ENCODE peak calls at places on chromosomes 12 and 14, in four cellular contexts. R, B, K and Y are unnamed samples.

GRCh38 chr12:64608901-64609542 is 1.3 kb upstream of the RASSF3 start:
- DNase-seq in B (no peak), R (peak), K (peak), Y (no peak)

GRCh38 chr14:49946320-49947141 is 53.6 kb downstream of the ARF6 start:
- DNase-seq in R (no peak), K (peak), B (no peak), Y (no peak)

GRCh38 chr14:66359500-66359899 is 126.7 kb upstream of the CCDC196 start:
- DNase-seq in K (no peak), R (no peak), B (no peak), Y (no peak)

GRCh38 chr14:30980980-30981379 is 44.5 kb upstream of the AP4S1 start:
- DNase-seq in B (no peak), K (no peak), R (no peak), Y (no peak)

GRCh38 chr12:6382371-6382770 is 1.6 kb upstream of the LTBR start:
- DNase-seq in R (no peak), K (no peak), B (no peak), Y (no peak)

GRCh38 chr12:10717410-10717809 is 5.7 kb downstream of the YBX3 start:
- DNase-seq in K (no peak), B (no peak), R (no peak), Y (no peak)

GRCh38 chr12:6206327-6206726 is 6.1 kb downstream of the CD9 start:
- DNase-seq in B (no peak), K (no peak), R (no peak), Y (no peak)

GRCh38 chr12:56766535-56766934 is 3.4 kb downstream of the HSD17B6 start:
- DNase-seq in K (no peak), R (no peak), B (no peak), Y (no peak)

GRCh38 chr14:100332797-100333196 is 9.7 kb downstream of the SLC25A47 start:
- DNase-seq in K (no peak), B (no peak), R (no peak), Y (no peak)

GRCh38 chr14:68627868-68628604 is 164.8 kb downstream of the ZFP36L1 start:
- DNase-seq in B (peak), R (no peak), K (no peak), Y (no peak)

GRCh38 chr14:81855007-81855406 is 321.4 kb upstream of the SEL1L start:
- DNase-seq in B (no peak), R (no peak), K (no peak), Y (no peak)

GRCh38 chr12:3641428-3641883 is 111.5 kb downstream of the CRACR2A start:
- DNase-seq in K (peak), B (no peak), R (no peak), Y (no peak)

GRCh38 chr12:130764475-130765185 is 48.5 kb upstream of the RIMBP2 start:
- DNase-seq in R (no peak), B (no peak), K (peak), Y (no peak)

GRCh38 chr14:96271421-96271762 is 15.4 kb downstream of the BDKRB1 start:
- DNase-seq in K (no peak), B (no peak), R (no peak), Y (no peak)

GRCh38 chr12:60191271-60191670 is 595.4 kb downstream of the SLC16A7 start:
- DNase-seq in B (no peak), R (no peak), K (no peak), Y (no peak)

GRCh38 chr12:123984903-123985302 is 11.9 kb downstream of the ZNF664 start:
- DNase-seq in B (no peak), R (no peak), K (no peak), Y (no peak)

DNA sequence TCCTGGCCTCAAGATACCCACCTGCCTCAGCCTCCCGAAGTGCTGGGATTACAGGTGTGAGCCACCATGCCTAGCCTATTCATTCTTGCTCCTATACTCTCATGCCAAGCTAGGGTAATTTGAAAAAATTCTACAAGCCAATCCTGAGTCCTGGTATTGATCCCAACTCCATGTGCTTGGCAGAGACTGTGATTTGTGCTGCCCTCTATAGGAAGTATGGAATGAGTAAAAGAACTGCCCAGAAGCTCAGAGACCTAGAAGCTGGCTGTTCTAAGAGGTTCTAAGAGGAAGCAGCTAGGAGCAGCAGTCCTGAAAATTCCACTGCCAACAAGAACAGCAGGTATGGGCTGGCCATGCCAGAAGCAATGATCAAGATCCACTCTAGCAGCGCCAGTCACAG is 402.5 kb downstream of the PCNX1 start:
- DNase-seq in K (no peak), B (no peak), R (no peak), Y (no peak)
- TF ChIP-seq CTCF in K (peak), B (no peak), R (no peak), Y (no peak)

GRCh38 chr12:52564582-52564981 is 9.1 kb downstream of the KRT74 start:
- DNase-seq in R (no peak), K (no peak), B (no peak), Y (no peak)

GRCh38 chr12:52566847-52567291 is 6.8 kb downstream of the KRT74 start:
- DNase-seq in B (no peak), K (no peak), R (no peak), Y (no peak)

GRCh38 chr12:52559979-52560378 is 7.0 kb upstream of the KRT71 start:
- DNase-seq in K (no peak), B (no peak), R (no peak), Y (no peak)

GRCh38 chr12:52557481-52557880 is 4.5 kb upstream of the KRT71 start:
- DNase-seq in K (no peak), R (no peak), B (no peak), Y (no peak)

GRCh38 chr12:52561880-52562449 is 9.0 kb upstream of the KRT71 start:
- DNase-seq in K (peak), R (peak), B (no peak), Y (no peak)
- TF ChIP-seq CTCF in K (peak), R (no peak), B (peak), Y (no peak)

GRCh38 chr14:61167642-61168041 is 113.5 kb downstream of the TMEM30B start:
- DNase-seq in K (no peak), R (no peak), B (no peak), Y (no peak)
- TF ChIP-seq CTCF in K (no peak), R (no peak), B (no peak), Y (no peak)

DNA sequence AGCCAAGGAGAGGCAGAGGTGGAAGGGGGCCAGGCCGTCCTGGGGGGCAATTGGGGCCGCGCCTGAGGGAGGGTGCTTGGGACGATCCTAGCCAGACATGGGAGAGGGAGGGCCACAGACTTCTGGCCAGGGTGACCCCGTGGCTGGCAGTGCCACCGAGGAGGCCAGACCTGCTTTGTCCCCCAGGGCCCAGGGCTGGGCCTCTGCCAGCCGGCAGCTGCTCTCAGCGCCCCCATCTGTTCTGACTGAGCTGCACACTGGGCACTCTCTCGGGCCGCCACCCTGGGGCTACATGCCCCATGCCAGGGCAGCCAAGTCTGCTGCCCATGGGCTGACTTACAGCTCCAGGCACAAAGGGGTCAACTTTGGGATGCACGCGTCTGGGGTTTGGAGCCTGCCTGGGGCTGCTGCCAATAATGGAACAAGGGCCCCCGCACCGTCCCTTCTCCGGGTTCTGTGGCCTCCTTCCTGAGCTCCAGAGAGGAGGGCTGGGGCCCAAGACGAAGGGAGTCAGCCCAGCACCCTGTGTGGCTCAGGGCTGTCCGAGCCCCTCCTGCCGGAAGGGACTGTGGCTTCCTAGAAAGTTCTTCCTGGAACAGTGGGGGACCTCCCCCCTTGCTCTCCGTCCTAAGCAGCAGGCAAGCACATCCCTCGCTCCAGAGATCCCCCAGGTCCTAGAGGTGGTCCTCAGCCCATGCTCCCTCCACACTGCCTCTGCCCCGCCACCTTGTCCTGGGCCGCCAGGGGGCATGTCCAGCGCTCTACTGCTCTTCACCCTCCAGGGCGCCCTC is 1.1 kb downstream of the ADSS1 start:
- DNase-seq in B (no peak), R (no peak), K (no peak), Y (no peak)
- TF ChIP-seq CTCF in B (no peak), R (no peak), K (peak), Y (peak)